ENCODE peak calls at places on chromosomes 5 and 9, in eight cellular contexts. One of them, this sample, is unnamed.

GRCh38 chr9:120901704-120902103 is 24.7 kb upstream of the PHF19 start:
- DNase-seq in GM04504: no peak
- DNase-seq in BJ: no peak
- DNase-seq in HS-5: no peak
- DNase-seq in adrenal gland: no peak
- DNase-seq in T-helper 1 cell: no peak
- DNase-seq in NCI-H748 treated with DMSO at 0.1 percent for 48 hours: no peak
- DNase-seq in iPS-NIHi11: no peak
- DNase-seq in this sample: no peak

GRCh38 chr9:135901036-135901758 is 6.1 kb downstream of the CAMSAP1 start:
- DNase-seq in GM04504: no peak
- DNase-seq in BJ: no peak
- DNase-seq in HS-5: no peak
- DNase-seq in adrenal gland: peak; percentile 32
- DNase-seq in T-helper 1 cell: no peak
- DNase-seq in NCI-H748 treated with DMSO at 0.1 percent for 48 hours: no peak
- DNase-seq in iPS-NIHi11: no peak
- DNase-seq in this sample: no peak

GRCh38 chr5:127564002-127564769 is 46.7 kb downstream of the PRRC1 start:
- DNase-seq in GM04504: peak; percentile 13
- DNase-seq in BJ: no peak
- DNase-seq in HS-5: peak; percentile 35
- DNase-seq in adrenal gland: peak; percentile 56
- DNase-seq in T-helper 1 cell: no peak
- DNase-seq in NCI-H748 treated with DMSO at 0.1 percent for 48 hours: peak; percentile 81
- DNase-seq in iPS-NIHi11: peak; percentile 52
- DNase-seq in this sample: peak; percentile 68

GRCh38 chr5:146340260-146341081 is 1.8 kb downstream of the POU4F3 start:
- DNase-seq in GM04504: peak; percentile 17
- DNase-seq in BJ: no peak
- DNase-seq in HS-5: no peak
- DNase-seq in adrenal gland: peak; percentile 78
- DNase-seq in T-helper 1 cell: no peak
- DNase-seq in NCI-H748 treated with DMSO at 0.1 percent for 48 hours: no peak
- DNase-seq in iPS-NIHi11: peak; percentile 79
- DNase-seq in this sample: peak; percentile 80

GRCh38 chr9:79706512-79706911 is 134.7 kb downstream of the TLE4 start:
- DNase-seq in GM04504: no peak
- DNase-seq in BJ: no peak
- DNase-seq in HS-5: no peak
- DNase-seq in adrenal gland: no peak
- DNase-seq in T-helper 1 cell: no peak
- DNase-seq in NCI-H748 treated with DMSO at 0.1 percent for 48 hours: no peak
- DNase-seq in iPS-NIHi11: no peak
- DNase-seq in this sample: no peak

GRCh38 chr9:21591221-21592062 is 109.3 kb upstream of the IFNE start:
- DNase-seq in GM04504: peak; percentile 95
- DNase-seq in BJ: peak; percentile 92
- DNase-seq in HS-5: peak; percentile 95
- DNase-seq in adrenal gland: peak; percentile 78
- DNase-seq in T-helper 1 cell: no peak
- DNase-seq in NCI-H748 treated with DMSO at 0.1 percent for 48 hours: no peak
- DNase-seq in iPS-NIHi11: peak; percentile 58
- DNase-seq in this sample: peak; percentile 55

GRCh38 chr5:54385994-54386393 is 69.5 kb upstream of the HSPB3 start:
- DNase-seq in GM04504: no peak
- DNase-seq in BJ: no peak
- DNase-seq in HS-5: no peak
- DNase-seq in adrenal gland: no peak
- DNase-seq in T-helper 1 cell: no peak
- DNase-seq in NCI-H748 treated with DMSO at 0.1 percent for 48 hours: no peak
- DNase-seq in iPS-NIHi11: no peak
- DNase-seq in this sample: peak; percentile 52

GRCh38 chr5:54704341-54704740 is 186.8 kb downstream of the SNX18 start:
- DNase-seq in GM04504: no peak
- DNase-seq in BJ: no peak
- DNase-seq in HS-5: no peak
- DNase-seq in adrenal gland: no peak
- DNase-seq in T-helper 1 cell: no peak
- DNase-seq in NCI-H748 treated with DMSO at 0.1 percent for 48 hours: peak; percentile 8
- DNase-seq in iPS-NIHi11: no peak
- DNase-seq in this sample: peak; percentile 58

GRCh38 chr5:69492391-69493234 is at the start of gene OCLN:
- DNase-seq in GM04504: no peak
- DNase-seq in BJ: no peak
- DNase-seq in HS-5: no peak
- DNase-seq in adrenal gland: no peak
- DNase-seq in T-helper 1 cell: no peak
- DNase-seq in NCI-H748 treated with DMSO at 0.1 percent for 48 hours: peak; percentile 71
- DNase-seq in iPS-NIHi11: peak; percentile 96
- DNase-seq in this sample: peak; percentile 81

GRCh38 chr5:38016835-38017234 is 177.0 kb upstream of the GDNF start:
- DNase-seq in GM04504: no peak
- DNase-seq in BJ: no peak
- DNase-seq in HS-5: no peak
- DNase-seq in adrenal gland: no peak
- DNase-seq in T-helper 1 cell: no peak
- DNase-seq in NCI-H748 treated with DMSO at 0.1 percent for 48 hours: no peak
- DNase-seq in iPS-NIHi11: no peak
- DNase-seq in this sample: no peak

GRCh38 chr5:6592611-6593010 is 40.2 kb downstream of the NSUN2 start:
- DNase-seq in GM04504: peak; percentile 26
- DNase-seq in BJ: peak; percentile 12
- DNase-seq in HS-5: peak; percentile 14
- DNase-seq in adrenal gland: no peak
- DNase-seq in T-helper 1 cell: no peak
- DNase-seq in NCI-H748 treated with DMSO at 0.1 percent for 48 hours: no peak
- DNase-seq in iPS-NIHi11: no peak
- DNase-seq in this sample: no peak

GRCh38 chr9:105126233-105126632 is 118.2 kb upstream of the SLC44A1 start:
- DNase-seq in GM04504: no peak
- DNase-seq in BJ: no peak
- DNase-seq in HS-5: no peak
- DNase-seq in adrenal gland: no peak
- DNase-seq in T-helper 1 cell: no peak
- DNase-seq in NCI-H748 treated with DMSO at 0.1 percent for 48 hours: no peak
- DNase-seq in iPS-NIHi11: no peak
- DNase-seq in this sample: no peak

GRCh38 chr5:55232194-55232984 is 1.0 kb downstream of the CCNO start:
- DNase-seq in GM04504: no peak
- DNase-seq in BJ: no peak
- DNase-seq in HS-5: no peak
- DNase-seq in adrenal gland: peak; percentile 29
- DNase-seq in T-helper 1 cell: no peak
- DNase-seq in NCI-H748 treated with DMSO at 0.1 percent for 48 hours: peak; percentile 37
- DNase-seq in iPS-NIHi11: peak; percentile 53
- DNase-seq in this sample: peak; percentile 52

GRCh38 chr9:13575558-13575957 is 296.1 kb upstream of the MPDZ start:
- DNase-seq in GM04504: no peak
- DNase-seq in BJ: no peak
- DNase-seq in HS-5: no peak
- DNase-seq in adrenal gland: no peak
- DNase-seq in T-helper 1 cell: no peak
- DNase-seq in NCI-H748 treated with DMSO at 0.1 percent for 48 hours: no peak
- DNase-seq in iPS-NIHi11: no peak
- DNase-seq in this sample: peak; percentile 5

GRCh38 chr5:33338336-33339110 is 102.2 kb upstream of the TARS1 start:
- DNase-seq in GM04504: no peak
- DNase-seq in BJ: no peak
- DNase-seq in HS-5: no peak
- DNase-seq in adrenal gland: no peak
- DNase-seq in T-helper 1 cell: no peak
- DNase-seq in NCI-H748 treated with DMSO at 0.1 percent for 48 hours: no peak
- DNase-seq in iPS-NIHi11: no peak
- DNase-seq in this sample: no peak

GRCh38 chr5:26828294-26828693 is 210.1 kb downstream of the CDH9 start:
- DNase-seq in GM04504: no peak
- DNase-seq in BJ: no peak
- DNase-seq in HS-5: no peak
- DNase-seq in adrenal gland: no peak
- DNase-seq in T-helper 1 cell: no peak
- DNase-seq in NCI-H748 treated with DMSO at 0.1 percent for 48 hours: no peak
- DNase-seq in iPS-NIHi11: no peak
- DNase-seq in this sample: no peak

This sample was measured in A673.